ENCODE peak calls at places on chromosomes 12 and 14, in eight cellular contexts. A is glutamatergic neuron, J is anterior cingulate cortex, T is NAMALWA, F is lung, I is H7, O is NCI-H1105 treated with DMSO at 0.1 percent for 48 hours, P is NCI-H2081. D is an unnamed sample.

GRCh38 chr12:12546314-12546772 is 16.3 kb downstream of the DUSP16 start:
- DNase-seq in F (no peak), T (no peak), I (no peak), P (peak; percentile 85), A (no peak), J (no peak), O (peak; percentile 42), D (no peak)

GRCh38 chr12:78455991-78456390 is 408.6 kb upstream of the SYT1 start:
- DNase-seq in J (no peak), P (no peak), O (no peak), A (no peak), I (no peak), T (no peak), F (no peak), D (no peak)

GRCh38 chr12:48189331-48190125 is 6.1 kb downstream of the CCDC184 start:
- DNase-seq in P (peak; percentile 70), O (peak; percentile 68), J (peak; percentile 59), T (peak; percentile 87), F (peak; percentile 70), A (peak; percentile 75), I (peak; percentile 63), D (peak; percentile 71)

GRCh38 chr12:103841690-103842584 is 903 bp upstream of the NT5DC3 start:
- DNase-seq in F (peak; percentile 33), P (peak; percentile 47), T (peak; percentile 21), J (no peak), O (peak; percentile 16), I (peak; percentile 80), A (peak; percentile 46), D (no peak)

GRCh38 chr12:91985002-91985767 is 160.5 kb downstream of the BTG1 start:
- DNase-seq in I (no peak), A (no peak), P (no peak), O (no peak), T (no peak), F (no peak), J (no peak), D (no peak)

GRCh38 chr12:42705863-42706262 is 116.3 kb upstream of the PRICKLE1 start:
- DNase-seq in O (no peak), F (peak; percentile 45), P (no peak), J (peak; percentile 17), A (peak; percentile 48), I (no peak), T (no peak), D (no peak)

GRCh38 chr12:114916531-114916930 is 232.6 kb upstream of the TBX3 start:
- DNase-seq in T (no peak), J (no peak), P (no peak), A (no peak), I (no peak), F (no peak), O (no peak), D (no peak)

GRCh38 chr12:13882176-13882575 is 99.2 kb downstream of the GRIN2B start:
- DNase-seq in I (no peak), T (no peak), P (no peak), J (no peak), O (no peak), F (no peak), A (no peak), D (no peak)

GRCh38 chr12:11227373-11227772 is 40.6 kb upstream of the TAS2R42 start:
- DNase-seq in P (no peak), T (no peak), A (no peak), J (no peak), F (no peak), O (no peak), I (no peak), D (no peak)

GRCh38 chr14:94385553-94386057 is 2.8 kb downstream of the SERPINA1 start:
- DNase-seq in T (no peak), F (no peak), I (peak; percentile 12), J (no peak), A (no peak), P (no peak), O (no peak), D (no peak)

D was measured in NT2/D1.